ENCODE peak calls at places on chromosomes 12 and 14, in six cellular contexts. T is ELF-1, G is HTR-8/SVneo, P is tibial artery, X is renal cortical epithelial cell, L is EL. S is an unnamed sample.

GRCh38 chr12:124567035-124567672 is at the start of gene NCOR2:
- DNase-seq in T (no peak), G (no peak), P (no peak), X (no peak), L (peak; percentile 42), S (no peak)

GRCh38 chr12:75613981-75614380 is 102.6 kb upstream of the KRR1 start:
- DNase-seq in T (no peak), G (no peak), P (no peak), X (no peak), L (peak; percentile 26), S (no peak)

GRCh38 chr12:97283297-97283696 is 179.3 kb upstream of the RMST start:
- DNase-seq in T (peak; percentile 4), G (no peak), P (no peak), X (no peak), L (peak; percentile 1), S (no peak)

GRCh38 chr14:105419305-105420091 is at the start of gene MTA1:
- DNase-seq in T (no peak), G (no peak), P (no peak), X (no peak), L (peak; percentile 49), S (no peak)

GRCh38 chr12:87082756-87083155 is 826.6 kb upstream of the MGAT4C start:
- DNase-seq in T (no peak), G (no peak), P (no peak), X (no peak), L (no peak), S (no peak)

GRCh38 chr14:54715244-54715643 is 148.3 kb downstream of the SAMD4A start:
- DNase-seq in T (no peak), G (peak; percentile 40), P (no peak), X (no peak), L (peak; percentile 54), S (no peak)

GRCh38 chr12:561116-561705 is 101.5 kb downstream of the B4GALNT3 start:
- DNase-seq in T (no peak), G (no peak), P (no peak), X (no peak), L (no peak), S (no peak)

GRCh38 chr12:1925125-1925963 is 6.9 kb upstream of the CACNA2D4 start:
- DNase-seq in T (no peak), G (no peak), P (peak; percentile 55), X (no peak), L (no peak), S (no peak)

GRCh38 chr12:119020377-119021360 is 39.3 kb downstream of the SRRM4 start:
- DNase-seq in T (peak; percentile 71), G (no peak), P (no peak), X (no peak), L (peak; percentile 1), S (no peak)

GRCh38 chr14:73238262-73238852 is 1.1 kb downstream of the PAPLN start:
- DNase-seq in T (no peak), G (peak; percentile 94), P (no peak), X (peak; percentile 96), L (peak; percentile 86), S (peak; percentile 56)

GRCh38 chr12:113873741-113874140 is 92.4 kb downstream of the RBM19 start:
- DNase-seq in T (no peak), G (no peak), P (no peak), X (no peak), L (no peak), S (no peak)

GRCh38 chr12:104064031-104064841 is at the start of gene HCFC2:
- DNase-seq in T (peak; percentile 88), G (peak; percentile 97), P (peak; percentile 95), X (peak; percentile 53), L (peak; percentile 90), S (peak; percentile 58)

GRCh38 chr12:109763201-109763841 is 49.7 kb downstream of the FAM222A start:
- DNase-seq in T (no peak), G (no peak), P (peak; percentile 29), X (peak; percentile 74), L (peak; percentile 77), S (peak; percentile 54)

GRCh38 chr12:99767809-99768208 is 120.3 kb downstream of the GARIN6 start:
- DNase-seq in T (no peak), G (peak; percentile 3), P (no peak), X (peak; percentile 54), L (peak; percentile 13), S (peak; percentile 31)

GRCh38 chr12:126950266-126950665 is 1316.7 kb upstream of the TMEM132C start:
- DNase-seq in T (no peak), G (no peak), P (no peak), X (no peak), L (no peak), S (no peak)

GRCh38 chr12:109139360-109139759 is 23.0 kb downstream of the ACACB start:
- DNase-seq in T (no peak), G (no peak), P (peak; percentile 25), X (no peak), L (no peak), S (no peak)

GRCh38 chr12:81797100-81797499 is 38.0 kb upstream of the PPFIA2 start:
- DNase-seq in T (no peak), G (no peak), P (no peak), X (no peak), L (peak; percentile 1), S (no peak)

GRCh38 chr12:52645120-52645761 is 6.8 kb downstream of the KRT2 start:
- DNase-seq in T (no peak), G (no peak), P (peak; percentile 13), X (no peak), L (no peak), S (no peak)

GRCh38 chr14:73771848-73772705 is 57.9 kb upstream of the PNMA1 start:
- DNase-seq in T (peak; percentile 91), G (no peak), P (no peak), X (peak; percentile 80), L (no peak), S (no peak)

GRCh38 chr12:111444706-111445310 is 39.1 kb downstream of the SH2B3 start:
- DNase-seq in T (peak; percentile 83), G (no peak), P (peak; percentile 85), X (peak; percentile 18), L (no peak), S (no peak)

GRCh38 chr12:128661216-128661550 is 162.6 kb downstream of the SLC15A4 start:
- DNase-seq in T (no peak), G (no peak), P (no peak), X (peak; percentile 6), L (no peak), S (no peak)

GRCh38 chr14:80636071-80636470 is 305.5 kb downstream of the CEP128 start:
- DNase-seq in T (no peak), G (no peak), P (no peak), X (peak; percentile 39), L (peak; percentile 25), S (no peak)

GRCh38 chr12:102426599-102427541 is 53.5 kb downstream of the IGF1 start:
- DNase-seq in T (no peak), G (no peak), P (no peak), X (no peak), L (no peak), S (no peak)

GRCh38 chr14:93997082-93997481 is at the start of gene CCDC197:
- DNase-seq in T (no peak), G (no peak), P (no peak), X (no peak), L (no peak), S (peak; percentile 8)

GRCh38 chr12:25701290-25701689 is 148.2 kb upstream of the LMNTD1 start:
- DNase-seq in T (no peak), G (peak; percentile 42), P (no peak), X (peak; percentile 63), L (peak; percentile 77), S (peak; percentile 50)

GRCh38 chr12:90331262-90331661 is 622.6 kb upstream of the ATP2B1 start:
- DNase-seq in T (no peak), G (no peak), P (no peak), X (no peak), L (no peak), S (no peak)

GRCh38 chr14:104891664-104892500 is 26.8 kb downstream of the CEP170B start:
- DNase-seq in T (no peak), G (no peak), P (peak; percentile 62), X (no peak), L (no peak), S (no peak)

GRCh38 chr12:3293446-3294161 is 197.4 kb upstream of the PRMT8 start:
- DNase-seq in T (peak; percentile 65), G (no peak), P (no peak), X (peak; percentile 38), L (peak; percentile 24), S (peak; percentile 20)

GRCh38 chr12:1197264-1198018 is 206.4 kb downstream of the ERC1 start:
- DNase-seq in T (no peak), G (no peak), P (no peak), X (peak; percentile 72), L (peak; percentile 47), S (peak; percentile 66)

GRCh38 chr14:55847766-55848165 is 267.8 kb downstream of the KTN1 start:
- DNase-seq in T (no peak), G (no peak), P (no peak), X (no peak), L (peak; percentile 82), S (peak; percentile 20)

GRCh38 chr12:9668141-9669018 is 1.1 kb upstream of the CLEC2D start:
- DNase-seq in T (no peak), G (no peak), P (no peak), X (peak; percentile 19), L (peak; percentile 40), S (no peak)

GRCh38 chr14:50763386-50764007 is 67.5 kb downstream of the NIN start:
- DNase-seq in T (no peak), G (peak; percentile 41), P (no peak), X (peak; percentile 27), L (peak; percentile 95), S (no peak)

GRCh38 chr12:6821674-6822433 is at the start of gene GPR162:
- DNase-seq in T (peak; percentile 71), G (peak; percentile 73), P (no peak), X (no peak), L (peak; percentile 64), S (no peak)

GRCh38 chr14:56490379-56490778 is 89.2 kb upstream of the TMEM260 start:
- DNase-seq in T (no peak), G (peak; percentile 53), P (no peak), X (peak; percentile 52), L (peak; percentile 37), S (peak; percentile 4)

GRCh38 chr12:54225666-54226065 is 36.9 kb upstream of the SMUG1 start:
- DNase-seq in T (no peak), G (no peak), P (no peak), X (no peak), L (no peak), S (no peak)

GRCh38 chr12:49974231-49974675 is 1.5 kb downstream of the AQP6 start:
- DNase-seq in T (peak; percentile 60), G (no peak), P (peak; percentile 76), X (peak; percentile 47), L (peak; percentile 56), S (no peak)

GRCh38 chr14:51730094-51730493 is 78.4 kb downstream of the FRMD6 start:
- DNase-seq in T (no peak), G (no peak), P (no peak), X (no peak), L (no peak), S (no peak)

GRCh38 chr14:68884031-68885030 is 91.5 kb upstream of the ZFP36L1 start:
- DNase-seq in T (no peak), G (no peak), P (peak; percentile 73), X (peak; percentile 83), L (peak; percentile 77), S (peak; percentile 67)

S was measured in RCC 7860.